ENCODE peak calls at places on chromosomes 4 and X, in six cellular contexts. J is 8988T; O is AG04449; Z is stimulated activated naive CD8-positive, alpha-beta T cell treated with anti-CD3 and anti-CD28 coated beads, Interleukin-15, amount 100 ng/mL, for 72 hours; T is neural progenitor cell; D is left ventricle myocardium inferior. M is an unnamed sample.

GRCh38 chr4:144645621-144646522 is at the start of gene HHIP:
- DNase-seq in J (no peak), O (no peak), Z (peak), T (peak), D (peak), M (peak)

GRCh38 chr4:121706595-121707021 is 9.8 kb upstream of the ANXA5 start:
- DNase-seq in J (no peak), O (no peak), Z (peak), T (no peak), D (no peak), M (peak)

GRCh38 chr4:159002950-159003349 is 99.9 kb upstream of the RAPGEF2 start:
- DNase-seq in J (no peak), O (no peak), Z (no peak), T (no peak), D (no peak), M (peak)

GRCh38 chr4:117357422-117357821 is 272.0 kb upstream of the TRAM1L1 start:
- DNase-seq in J (no peak), O (no peak), Z (no peak), T (no peak), D (no peak), M (peak)

GRCh38 chrX:10566726-10567097 is 53.7 kb downstream of the MID1 start:
- DNase-seq in J (no peak), O (no peak), Z (no peak), T (no peak), D (no peak), M (no peak)

GRCh38 chr4:47741200-47741599 is 96.7 kb downstream of the CORIN start:
- DNase-seq in J (no peak), O (no peak), Z (no peak), T (no peak), D (no peak), M (peak)

GRCh38 chr4:68347845-68348244 is 2.0 kb downstream of the YTHDC1 start:
- DNase-seq in J (no peak), O (no peak), Z (no peak), T (no peak), D (no peak), M (no peak)

GRCh38 chrX:150715180-150715579 is 22.0 kb downstream of the MTMR1 start:
- DNase-seq in J (no peak), O (no peak), Z (no peak), T (no peak), D (no peak), M (peak)

GRCh38 chr4:6781561-6781960 is 966 bp upstream of the KIAA0232 start:
- DNase-seq in J (no peak), O (no peak), Z (no peak), T (no peak), D (no peak), M (no peak)

GRCh38 chr4:78552398-78553396 is 1.1 kb downstream of the ANXA3 start:
- DNase-seq in J (peak), O (no peak), Z (peak), T (peak), D (no peak), M (peak)

GRCh38 chr4:89640620-89641366 is 196.2 kb downstream of the SNCA start:
- DNase-seq in J (peak), O (peak), Z (no peak), T (peak), D (peak), M (peak)

GRCh38 chr4:70666369-70666768 is at the start of gene JCHAIN:
- DNase-seq in J (no peak), O (no peak), Z (no peak), T (no peak), D (no peak), M (peak)

GRCh38 chrX:117196481-117196880 is 733.7 kb upstream of the CT83 start:
- DNase-seq in J (no peak), O (no peak), Z (no peak), T (no peak), D (no peak), M (no peak)

GRCh38 chr4:116603096-116603495 is 482.3 kb downstream of the TRAM1L1 start:
- DNase-seq in J (no peak), O (no peak), Z (no peak), T (no peak), D (no peak), M (no peak)

GRCh38 chr4:41935652-41936021 is 408 bp downstream of the TMEM33 start:
- DNase-seq in J (no peak), O (no peak), Z (peak), T (no peak), D (no peak), M (peak)

GRCh38 chrX:21745756-21746155 is 12.2 kb downstream of the SMPX start:
- DNase-seq in J (no peak), O (no peak), Z (peak), T (peak), D (no peak), M (peak)

GRCh38 chr4:143473334-143474126 is 40.0 kb upstream of the SMARCA5 start:
- DNase-seq in J (no peak), O (no peak), Z (no peak), T (no peak), D (no peak), M (no peak)

GRCh38 chr4:42594880-42595279 is 62.0 kb downstream of the ATP8A1 start:
- DNase-seq in J (no peak), O (no peak), Z (no peak), T (no peak), D (no peak), M (no peak)

GRCh38 chr4:126708716-126709115 is 924.0 kb upstream of the INTU start:
- DNase-seq in J (no peak), O (no peak), Z (no peak), T (no peak), D (no peak), M (no peak)

GRCh38 chr4:6710282-6710681 is 617 bp upstream of the MRFAP1L1 start:
- DNase-seq in J (no peak), O (no peak), Z (no peak), T (peak), D (no peak), M (peak)

GRCh38 chr4:89998350-89999098 is 103.9 kb downstream of the MMRN1 start:
- DNase-seq in J (no peak), O (no peak), Z (no peak), T (peak), D (no peak), M (no peak)

GRCh38 chr4:148016063-148016637 is 284.3 kb downstream of the ARHGAP10 start:
- DNase-seq in J (no peak), O (no peak), Z (no peak), T (no peak), D (no peak), M (no peak)

GRCh38 chrX:74550295-74550802 is 64.1 kb downstream of the RLIM start:
- DNase-seq in J (no peak), O (no peak), Z (peak), T (peak), D (peak), M (peak)

GRCh38 chr4:42234817-42235216 is 82.4 kb upstream of the BEND4 start:
- DNase-seq in J (no peak), O (no peak), Z (no peak), T (no peak), D (no peak), M (no peak)

GRCh38 chrX:9682456-9682855 is 83.2 kb downstream of the GPR143 start:
- DNase-seq in J (no peak), O (no peak), Z (no peak), T (peak), D (no peak), M (peak)

GRCh38 chr4:77269505-77269904 is 112.5 kb downstream of the CCNG2 start:
- DNase-seq in J (no peak), O (no peak), Z (no peak), T (no peak), D (no peak), M (no peak)

GRCh38 chr4:45063701-45064100 is 337.3 kb upstream of the GNPDA2 start:
- DNase-seq in J (no peak), O (no peak), Z (no peak), T (no peak), D (no peak), M (no peak)

GRCh38 chrX:12978205-12979010 is 3.5 kb downstream of the TMSB4X start:
- DNase-seq in J (no peak), O (peak), Z (peak), T (peak), D (peak), M (peak)

GRCh38 chr4:152564336-152564735 is 28.4 kb upstream of the FBXW7 start:
- DNase-seq in J (no peak), O (no peak), Z (no peak), T (no peak), D (no peak), M (no peak)

GRCh38 chr4:83046693-83047473 is 11.9 kb downstream of the COPS4 start:
- DNase-seq in J (no peak), O (no peak), Z (no peak), T (no peak), D (no peak), M (no peak)

GRCh38 chrX:72297953-72298730 is 7.6 kb downstream of the CITED1 start:
- DNase-seq in J (no peak), O (no peak), Z (no peak), T (peak), D (no peak), M (peak)

GRCh38 chr4:76601791-76602190 is 166.8 kb downstream of the SHROOM3 start:
- DNase-seq in J (no peak), O (no peak), Z (no peak), T (no peak), D (no peak), M (no peak)

M was measured in ELR.